ENCODE peak calls at places on chromosomes 1 and 21, in eight cellular contexts. G, P, X, Y, I, O, R and M are unnamed samples.

GRCh38 chr1:167722152-167722869 is 529 bp downstream of the MPZL1 start:
- DNase-seq in G (no peak), P (peak), X (peak), Y (peak), I (peak), O (no peak), R (peak), M (peak)

GRCh38 chr1:155181371-155182051 is 7.9 kb downstream of the TRIM46 start:
- DNase-seq in G (no peak), P (no peak), X (no peak), Y (no peak), I (no peak), O (peak), R (no peak), M (no peak)

GRCh38 chr1:243253211-243253926 is 1.7 kb downstream of the CEP170 start:
- DNase-seq in G (no peak), P (no peak), X (no peak), Y (no peak), I (no peak), O (no peak), R (no peak), M (no peak)

GRCh38 chr1:159302036-159302435 is at the start of gene FCER1A:
- DNase-seq in G (no peak), P (no peak), X (no peak), Y (no peak), I (no peak), O (no peak), R (no peak), M (no peak)

GRCh38 chr1:154730251-154730650 is 122.3 kb upstream of the ADAR start:
- DNase-seq in G (no peak), P (peak), X (peak), Y (no peak), I (peak), O (no peak), R (no peak), M (peak)

GRCh38 chr1:208329291-208329690 is 85.1 kb upstream of the PLXNA2 start:
- DNase-seq in G (no peak), P (no peak), X (no peak), Y (no peak), I (no peak), O (no peak), R (no peak), M (no peak)

GRCh38 chr1:176949033-176949662 is 215.4 kb downstream of the ASTN1 start:
- DNase-seq in G (no peak), P (peak), X (peak), Y (peak), I (peak), O (no peak), R (peak), M (peak)

GRCh38 chr1:53332833-53333232 is 5.0 kb upstream of the LRP8 start:
- DNase-seq in G (no peak), P (no peak), X (no peak), Y (no peak), I (no peak), O (no peak), R (no peak), M (no peak)

GRCh38 chr1:208951908-208952307 is 631.6 kb upstream of the CAMK1G start:
- DNase-seq in G (no peak), P (no peak), X (no peak), Y (peak), I (no peak), O (no peak), R (no peak), M (no peak)

GRCh38 chr1:229368347-229368746 is 25.5 kb upstream of the CCSAP start:
- DNase-seq in G (no peak), P (no peak), X (no peak), Y (no peak), I (no peak), O (no peak), R (no peak), M (no peak)

GRCh38 chr21:38596264-38597042 is 98.2 kb upstream of the ERG start:
- DNase-seq in G (no peak), P (no peak), X (peak), Y (no peak), I (peak), O (no peak), R (no peak), M (no peak)

GRCh38 chr1:46903481-46903880 is 37.8 kb downstream of the CYP4A11 start:
- DNase-seq in G (no peak), P (no peak), X (no peak), Y (no peak), I (no peak), O (no peak), R (no peak), M (no peak)

GRCh38 chr1:30090421-30090820 is 633.0 kb downstream of the MATN1 start:
- DNase-seq in G (no peak), P (no peak), X (no peak), Y (no peak), I (no peak), O (no peak), R (no peak), M (no peak)

GRCh38 chr1:30088594-30089556 is 634.5 kb downstream of the MATN1 start:
- DNase-seq in G (no peak), P (peak), X (no peak), Y (peak), I (no peak), O (no peak), R (peak), M (no peak)

GRCh38 chr1:30085814-30086770 is 637.3 kb downstream of the MATN1 start:
- DNase-seq in G (no peak), P (peak), X (peak), Y (peak), I (peak), O (peak), R (peak), M (peak)

GRCh38 chr1:30084909-30085571 is 638.3 kb downstream of the MATN1 start:
- DNase-seq in G (no peak), P (no peak), X (no peak), Y (no peak), I (no peak), O (no peak), R (no peak), M (no peak)

DNA sequence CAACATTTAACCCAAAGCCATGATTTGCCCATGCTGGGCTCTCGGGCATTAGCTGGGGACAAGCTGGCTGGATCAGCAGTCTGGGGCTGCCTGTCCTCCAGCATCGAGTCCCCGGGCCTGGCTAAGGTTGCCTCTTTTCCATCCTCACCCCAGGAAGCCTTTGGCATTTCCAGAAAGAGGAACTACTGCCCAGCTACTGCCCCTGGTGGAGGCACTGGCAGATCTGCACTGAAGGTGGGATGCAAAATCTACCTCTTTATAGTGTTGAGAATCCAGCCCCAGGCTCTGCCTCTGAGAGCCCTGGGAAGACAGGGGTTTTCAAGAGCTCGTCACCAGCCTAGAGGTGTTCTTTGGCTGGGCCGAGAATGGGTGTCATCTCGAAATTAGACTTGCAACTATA is 635.9 kb downstream of the MATN1 start:
- DNase-seq in G (no peak), P (no peak), X (no peak), Y (peak), I (no peak), O (no peak), R (peak), M (no peak)
- TF ChIP-seq CTCF in G (peak), P (no peak), X (peak), Y (peak), I (peak), O (no peak), R (peak), M (peak)

GRCh38 chr1:211172657-211173056 is 38.7 kb upstream of the KCNH1 start:
- DNase-seq in G (no peak), P (no peak), X (no peak), Y (no peak), I (no peak), O (no peak), R (no peak), M (no peak)

GRCh38 chr1:211174375-211174774 is 40.4 kb upstream of the KCNH1 start:
- DNase-seq in G (no peak), P (no peak), X (peak), Y (no peak), I (no peak), O (no peak), R (no peak), M (no peak)

GRCh38 chr1:211169353-211169752 is 35.4 kb upstream of the KCNH1 start:
- DNase-seq in G (no peak), P (no peak), X (no peak), Y (no peak), I (no peak), O (no peak), R (no peak), M (no peak)
- H3K4me3 ChIP-seq in G (no peak), P (no peak), X (no peak), Y (no peak), I (no peak), O (no peak), R (no peak), M (no peak)

GRCh38 chr1:147641291-147641690 is 29.0 kb downstream of the ACP6 start:
- DNase-seq in G (no peak), P (no peak), X (no peak), Y (no peak), I (no peak), O (no peak), R (peak), M (no peak)

GRCh38 chr1:147641695-147642592 is 28.4 kb downstream of the ACP6 start:
- DNase-seq in G (no peak), P (peak), X (peak), Y (peak), I (peak), O (no peak), R (peak), M (peak)

GRCh38 chr1:147643974-147644373 is 26.4 kb downstream of the ACP6 start:
- DNase-seq in G (no peak), P (no peak), X (no peak), Y (no peak), I (no peak), O (no peak), R (no peak), M (no peak)

GRCh38 chr1:147636314-147636713 is 34.0 kb downstream of the ACP6 start:
- DNase-seq in G (no peak), P (no peak), X (no peak), Y (no peak), I (no peak), O (no peak), R (no peak), M (no peak)

GRCh38 chr1:147640553-147641165 is 29.7 kb downstream of the ACP6 start:
- DNase-seq in G (no peak), P (peak), X (peak), Y (peak), I (peak), O (peak), R (peak), M (peak)
- TF ChIP-seq CTCF in G (peak), P (peak), X (peak), Y (peak), I (peak), O (no peak), R (peak), M (peak)

GRCh38 chr21:45534591-45535331 is 7.5 kb downstream of the SLC19A1 start:
- DNase-seq in G (no peak), P (peak), X (peak), Y (peak), I (no peak), O (peak), R (peak), M (peak)
- H3K4me3 ChIP-seq in G (no peak), P (no peak), X (no peak), Y (no peak), I (no peak), O (no peak), R (no peak), M (no peak)

GRCh38 chr1:164759945-164760584 is 201.1 kb downstream of the PBX1 start:
- DNase-seq in G (no peak), P (no peak), X (no peak), Y (no peak), I (no peak), O (no peak), R (no peak), M (no peak)
- TF ChIP-seq CTCF in G (no peak), P (no peak), X (no peak), Y (no peak), I (no peak), O (no peak), R (no peak), M (no peak)

GRCh38 chr1:94883688-94884087 is 43.2 kb downstream of the CNN3 start:
- DNase-seq in G (peak), P (peak), X (peak), Y (no peak), I (peak), O (peak), R (no peak), M (peak)
- H3K4me3 ChIP-seq in G (no peak), P (no peak), X (no peak), Y (no peak), I (no peak), O (peak), R (no peak), M (no peak)